ENCODE peak calls at places on chromosomes 11 and 22, in six cellular contexts. E is NT2/D1; J is left ventricle myocardium inferior; F is CD8-positive, alpha-beta memory T cell; V is fibroblast of pulmonary artery; Y is HFF-Myc. I is an unnamed sample.

GRCh38 chr11:11876458-11876857 is 34.7 kb downstream of the USP47 start:
- DNase-seq in E (no peak), Y (no peak), V (no peak), F (no peak), J (no peak), I (no peak)

GRCh38 chr11:7977251-7977917 is 9.8 kb upstream of the EIF3F start:
- DNase-seq in F (no peak), V (peak; percentile 77), E (no peak), J (no peak), Y (peak; percentile 56), I (no peak)

GRCh38 chr11:77035580-77035979 is 1.4 kb downstream of the B3GNT6 start:
- DNase-seq in Y (no peak), V (no peak), E (no peak), J (no peak), F (no peak), I (peak; percentile 65)

GRCh38 chr11:36309779-36310178 is 13.7 kb downstream of the PRR5L start:
- DNase-seq in V (no peak), E (no peak), Y (no peak), J (no peak), F (no peak), I (no peak)

GRCh38 chr11:61814958-61815789 is 1.6 kb downstream of the FADS1 start:
- DNase-seq in Y (peak; percentile 79), J (peak; percentile 98), F (peak; percentile 57), E (peak; percentile 92), V (peak; percentile 97), I (peak; percentile 62)

GRCh38 chr11:111414267-111414931 is 35.3 kb upstream of the POU2AF1 start:
- DNase-seq in Y (no peak), V (no peak), J (no peak), F (no peak), E (no peak), I (peak; percentile 45)

GRCh38 chr22:35686298-35686697 is 31.4 kb upstream of the APOL5 start:
- DNase-seq in J (no peak), V (no peak), Y (no peak), F (no peak), E (no peak), I (no peak)

GRCh38 chr22:46072030-46072881 is 78.1 kb upstream of the PPARA start:
- DNase-seq in Y (no peak), J (peak; percentile 75), V (peak; percentile 54), F (peak; percentile 51), E (no peak), I (peak; percentile 87)

GRCh38 chr11:76796511-76797203 is 13.5 kb downstream of the TSKU start:
- DNase-seq in Y (no peak), V (no peak), E (no peak), J (no peak), F (no peak), I (no peak)

GRCh38 chr22:43000441-43001175 is 14.3 kb downstream of the PACSIN2 start:
- DNase-seq in Y (no peak), F (no peak), E (no peak), J (no peak), V (peak; percentile 35), I (no peak)

GRCh38 chr22:40729284-40729683 is 50.0 kb downstream of the MCHR1 start:
- DNase-seq in E (no peak), V (no peak), Y (no peak), J (no peak), F (no peak), I (no peak)

GRCh38 chr22:40345801-40346177 is 511 bp upstream of the ADSL start:
- DNase-seq in J (no peak), E (no peak), Y (no peak), V (peak; percentile 27), F (peak; percentile 72), I (peak; percentile 55)

GRCh38 chr22:21951062-21951461 is 1.6 kb downstream of the PPM1F start:
- DNase-seq in F (no peak), V (no peak), E (no peak), J (no peak), Y (no peak), I (no peak)

GRCh38 chr11:34653851-34654490 is 33.1 kb downstream of the EHF start:
- DNase-seq in J (no peak), F (no peak), Y (peak; percentile 80), E (no peak), V (peak; percentile 97), I (peak; percentile 49)

GRCh38 chr22:45608763-45609180 is 62.9 kb upstream of the ATXN10 start:
- DNase-seq in J (no peak), F (no peak), E (no peak), Y (no peak), V (peak; percentile 16), I (no peak)

GRCh38 chr22:36612458-36612857 is 83.5 kb upstream of the EIF3D start:
- DNase-seq in J (no peak), V (peak; percentile 3), Y (no peak), E (no peak), F (no peak), I (no peak)

GRCh38 chr22:32413715-32414114 is 1.7 kb upstream of the RTCB start:
- DNase-seq in V (peak; percentile 45), F (no peak), E (no peak), J (no peak), Y (no peak), I (no peak)

GRCh38 chr11:1639102-1639620 is 9.6 kb downstream of the KRTAP5-5 start:
- DNase-seq in Y (no peak), F (no peak), J (peak; percentile 63), V (no peak), E (no peak), I (no peak)

GRCh38 chr11:96341237-96342130 is 1.5 kb downstream of the MAML2 start:
- DNase-seq in Y (no peak), V (peak; percentile 64), F (peak; percentile 84), E (no peak), J (peak; percentile 45), I (peak; percentile 87)

GRCh38 chr11:128226106-128226716 is 361.1 kb downstream of the ETS1 start:
- DNase-seq in V (no peak), E (no peak), F (no peak), J (no peak), Y (no peak), I (no peak)

GRCh38 chr22:42711281-42711731 is 9.4 kb downstream of the A4GALT start:
- DNase-seq in V (no peak), E (no peak), F (no peak), J (no peak), Y (no peak), I (no peak)

GRCh38 chr11:73907191-73907590 is 30.4 kb downstream of the PAAF1 start:
- DNase-seq in V (peak; percentile 23), J (no peak), F (no peak), Y (peak; percentile 10), E (no peak), I (no peak)

GRCh38 chr22:44100411-44100810 is 76.3 kb downstream of the PARVB start:
- DNase-seq in E (no peak), Y (no peak), F (no peak), J (no peak), V (no peak), I (no peak)

GRCh38 chr11:43578346-43579170 is 102.0 kb upstream of the HSD17B12 start:
- DNase-seq in Y (no peak), V (peak; percentile 39), E (no peak), J (no peak), F (no peak), I (no peak)

GRCh38 chr11:1636291-1636950 is 6.8 kb downstream of the KRTAP5-5 start:
- DNase-seq in F (no peak), Y (no peak), J (no peak), E (no peak), V (no peak), I (no peak)

GRCh38 chr22:24583221-24583971 is 9.5 kb downstream of the LRRC75B start:
- DNase-seq in V (peak; percentile 40), F (no peak), J (no peak), E (no peak), Y (no peak), I (no peak)

GRCh38 chr11:69636512-69636866 is 4.5 kb upstream of the CCND1 start:
- DNase-seq in Y (peak; percentile 85), V (peak; percentile 92), J (peak; percentile 83), E (peak; percentile 86), F (peak; percentile 32), I (peak; percentile 73)
- H3K4me3 ChIP-seq in Y (peak overlapping the region; percentile 21), V (peak overlapping the region; percentile 31), J (peak overlapping the region; percentile 96), E (peak overlapping the region; percentile 56), F (no peak overlapping the region), I (peak overlapping the region; percentile 50)

GRCh38 chr22:38696606-38697005 is 4.1 kb downstream of the JOSD1 start:
- DNase-seq in F (peak; percentile 57), V (peak; percentile 89), Y (peak; percentile 67), E (no peak), J (no peak), I (no peak)
- H3K4me3 ChIP-seq in F (no peak overlapping the region), V (peak overlapping the region; percentile 81), Y (peak overlapping the region; percentile 82), E (no peak overlapping the region), J (peak overlapping the region; percentile 85), I (no peak overlapping the region)

DNA sequence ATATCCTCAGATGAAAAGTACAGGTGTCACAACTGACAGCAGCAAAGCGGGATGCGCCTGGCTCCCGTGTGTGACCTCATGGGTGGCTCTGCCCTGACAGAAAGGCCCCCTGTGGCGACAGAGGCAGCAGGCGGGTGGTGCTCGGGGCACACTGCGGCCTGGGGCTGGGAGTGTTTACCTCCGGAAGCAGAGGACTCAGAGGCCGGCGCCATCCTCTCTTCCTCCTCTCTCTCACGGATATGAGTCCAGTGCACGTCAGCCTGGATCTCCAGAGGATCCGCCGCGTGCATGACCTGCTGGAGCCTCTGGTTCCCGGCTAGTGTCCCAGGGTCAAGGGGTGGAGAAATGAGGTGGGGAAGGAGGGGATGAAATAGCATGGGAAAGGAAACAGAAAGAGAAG is 53.2 kb upstream of the BID start:
- DNase-seq in V (no peak), E (no peak), F (no peak), Y (no peak), J (no peak), I (no peak)
- H3K4me3 ChIP-seq in V (no peak overlapping the region), E (no peak overlapping the region), F (no peak overlapping the region), Y (no peak overlapping the region), J (no peak overlapping the region), I (no peak overlapping the region)

GRCh38 chr11:67611704-67612587 is 5.2 kb downstream of the NDUFV1 start:
- DNase-seq in E (no peak), F (no peak), Y (no peak), J (no peak), V (no peak), I (no peak)

GRCh38 chr11:67612751-67613150 is 6.0 kb downstream of the NDUFV1 start:
- DNase-seq in E (no peak), J (no peak), F (no peak), V (no peak), Y (no peak), I (no peak)

GRCh38 chr11:67613960-67614715 is 7.4 kb downstream of the NDUFV1 start:
- DNase-seq in F (peak; percentile 89), V (peak; percentile 42), J (peak; percentile 60), E (no peak), Y (no peak), I (peak; percentile 73)

GRCh38 chr11:67614730-67615454 is 8.2 kb downstream of the NDUFV1 start:
- DNase-seq in F (no peak), J (no peak), E (no peak), Y (no peak), V (no peak), I (no peak)

DNA sequence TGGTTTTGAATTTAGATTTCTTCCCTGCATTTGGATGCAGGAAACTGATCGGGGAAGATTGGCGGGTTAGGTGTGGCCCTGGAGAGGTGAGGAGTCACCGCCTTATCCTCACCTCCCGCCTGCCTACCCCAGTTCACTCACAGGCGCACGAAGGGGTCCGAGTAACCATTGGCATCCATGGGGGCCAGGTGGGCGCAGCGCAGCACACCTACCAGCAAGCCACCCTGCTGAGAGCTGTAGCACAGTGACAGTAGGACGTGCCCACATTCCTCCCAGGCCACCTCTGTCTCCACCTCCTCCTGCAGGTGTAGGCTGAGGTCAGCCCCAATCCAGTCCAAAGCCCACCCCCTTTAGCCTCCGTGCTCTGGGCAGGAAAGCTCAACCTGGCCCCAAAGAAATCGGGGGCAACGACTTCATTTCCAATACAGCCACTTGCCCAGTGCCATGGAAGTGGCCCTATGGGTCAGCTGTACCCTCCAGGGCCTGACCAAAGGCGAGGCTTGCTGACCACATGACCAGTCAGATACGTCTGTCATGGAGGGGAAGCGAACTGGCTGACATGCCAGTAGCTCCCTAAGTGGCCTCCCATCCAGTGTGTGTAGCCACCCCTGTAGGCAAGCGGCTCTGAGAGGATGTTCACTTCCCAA is 6.7 kb downstream of the NDUFV1 start:
- DNase-seq in E (no peak), Y (no peak), J (no peak), V (no peak), F (no peak), I (no peak)
- H3K4me3 ChIP-seq in E (no peak overlapping the region), Y (no peak overlapping the region), J (peak overlapping the region; percentile 61), V (no peak overlapping the region), F (peak overlapping the region; percentile 50), I (peak overlapping the region; percentile 42)